ENCODE peak calls at places on chromosomes 16 and 17, in four cellular contexts. K, I, S and Y are unnamed samples.
A peak's percentile ranks its signal among the peaks of the same experiment; 100 is the strongest.

GRCh38 chr17:75795820-75796607 is 11.4 kb downstream of the UNK start:
- DNase-seq in I (no peak), K (no peak), S (no peak), Y (no peak)

GRCh38 chr17:40535924-40536717 is 29.2 kb downstream of the CCR7 start:
- DNase-seq in I (no peak), K (peak; percentile 70), S (no peak), Y (no peak)

GRCh38 chr16:89314357-89314756 is 96.9 kb downstream of the ZNF778 start:
- DNase-seq in K (no peak), S (no peak), I (no peak), Y (peak; percentile 30)

GRCh38 chr17:78001182-78001581 is 42.7 kb downstream of the TNRC6C start:
- DNase-seq in S (no peak), K (no peak), I (no peak), Y (no peak)

GRCh38 chr17:19387921-19388521 is 1.0 kb upstream of the MFAP4 start:
- DNase-seq in K (no peak), S (no peak), I (peak; percentile 65), Y (peak; percentile 87)

GRCh38 chr16:56558024-56558747 is 6.7 kb upstream of the MT4 start:
- DNase-seq in K (no peak), S (no peak), I (peak; percentile 91), Y (no peak)

GRCh38 chr16:46688101-46688656 is 799 bp downstream of the VPS35 start:
- DNase-seq in I (no peak), S (no peak), K (no peak), Y (peak; percentile 73)

GRCh38 chr17:50072925-50073324 is 17.0 kb downstream of the ITGA3 start:
- DNase-seq in I (no peak), K (no peak), S (no peak), Y (no peak)

GRCh38 chr16:12060751-12061150 is 84.2 kb downstream of the SNX29 start:
- DNase-seq in K (no peak), I (no peak), S (no peak), Y (no peak)

GRCh38 chr17:48238933-48239602 is 131.5 kb downstream of the SNX11 start:
- DNase-seq in S (no peak), K (no peak), I (no peak), Y (no peak)

GRCh38 chr16:66874079-66874775 is 6.1 kb upstream of the PDP2 start:
- DNase-seq in K (no peak), I (no peak), S (no peak), Y (no peak)

GRCh38 chr17:36592316-36592710 is 634 bp downstream of the DHRS11 start:
- DNase-seq in I (peak; percentile 37), S (peak; percentile 38), K (peak; percentile 23), Y (no peak)

GRCh38 chr16:50273888-50274770 is 7.8 kb downstream of the ADCY7 start:
- DNase-seq in S (no peak), K (no peak), I (no peak), Y (peak; percentile 32)

GRCh38 chr16:22313141-22313781 is 16.1 kb downstream of the POLR3E start:
- DNase-seq in S (no peak), K (no peak), I (no peak), Y (no peak)

GRCh38 chr16:29910819-29911675 is 10.8 kb downstream of the ASPHD1 start:
- DNase-seq in K (no peak), S (no peak), I (no peak), Y (no peak)

GRCh38 chr16:1614226-1615102 is 2.3 kb downstream of the CRAMP1 start:
- DNase-seq in K (peak; percentile 28), S (peak; percentile 18), I (peak; percentile 32), Y (peak; percentile 15)

GRCh38 chr17:61508912-61509311 is 56.7 kb downstream of the TBX4 start:
- DNase-seq in K (no peak), I (no peak), S (no peak), Y (no peak)

GRCh38 chr17:33292981-33293867 is at the start of gene ASIC2:
- DNase-seq in S (peak; percentile 65), I (peak; percentile 15), K (no peak), Y (peak; percentile 59)

GRCh38 chr16:8655184-8655717 is 19.2 kb upstream of the ABAT start:
- DNase-seq in K (no peak), I (no peak), S (no peak), Y (peak; percentile 48)

GRCh38 chr17:74011963-74012362 is 191.5 kb upstream of the RPL38 start:
- DNase-seq in I (no peak), K (no peak), S (no peak), Y (no peak)

GRCh38 chr16:47887496-47887895 is 268.3 kb downstream of the ABCC12 start:
- DNase-seq in I (no peak), K (no peak), S (no peak), Y (no peak)

GRCh38 chr17:40485851-40486512 is 15.4 kb downstream of the TNS4 start:
- DNase-seq in S (no peak), K (no peak), I (no peak), Y (no peak)

GRCh38 chr16:3193221-3194212 is 5.5 kb downstream of the OR1F1 start:
- DNase-seq in K (no peak), I (no peak), S (no peak), Y (no peak)

GRCh38 chr16:68289621-68290329 is 21.0 kb downstream of the SLC7A6OS start:
- DNase-seq in I (no peak), S (no peak), K (no peak), Y (peak; percentile 18)

GRCh38 chr17:18040287-18040858 is 1.2 kb downstream of the GID4 start:
- DNase-seq in I (no peak), K (no peak), S (no peak), Y (peak; percentile 9)

GRCh38 chr17:42027961-42028790 is 8.3 kb downstream of the NKIRAS2 start:
- DNase-seq in S (no peak), K (no peak), I (no peak), Y (peak; percentile 33)

GRCh38 chr17:44829558-44830358 is at the start of gene GJC1:
- DNase-seq in S (peak; percentile 56), K (peak; percentile 62), I (peak; percentile 10), Y (no peak)

GRCh38 chr17:44221072-44221861 is 1.8 kb upstream of the UBTF start:
- DNase-seq in I (peak; percentile 83), K (peak; percentile 84), S (peak; percentile 76), Y (peak; percentile 80)

GRCh38 chr16:29962344-29962994 is 590 bp downstream of the TMEM219 start:
- DNase-seq in S (no peak), K (no peak), I (peak; percentile 31), Y (peak; percentile 75)

GRCh38 chr17:46818319-46818928 is at the start of gene WNT3:
- DNase-seq in I (no peak), K (no peak), S (no peak), Y (no peak)

GRCh38 chr16:29994613-29995329 is 646 bp downstream of the HIRIP3 start:
- DNase-seq in S (no peak), I (peak; percentile 46), K (peak; percentile 61), Y (peak; percentile 82)

GRCh38 chr17:75273968-75274708 is 3.1 kb upstream of the MIF4GD start:
- DNase-seq in K (no peak), I (peak; percentile 50), S (no peak), Y (no peak)

GRCh38 chr17:41118721-41119120 is 548 bp upstream of the KRTAP4-11 start:
- DNase-seq in I (no peak), S (no peak), K (no peak), Y (no peak)

GRCh38 chr17:17693253-17693954 is 12.1 kb downstream of the RAI1 start:
- DNase-seq in K (peak; percentile 63), S (no peak), I (no peak), Y (peak; percentile 40)

GRCh38 chr17:38421224-38421841 is 6.9 kb upstream of the ARHGAP23 start:
- DNase-seq in I (no peak), S (no peak), K (no peak), Y (no peak)

GRCh38 chr16:8023326-8023725 is 567.0 kb downstream of the TMEM114 start:
- DNase-seq in K (no peak), I (no peak), S (no peak), Y (no peak)

GRCh38 chr17:64780096-64781012 is 118.2 kb upstream of the SMURF2 start:
- DNase-seq in I (peak; percentile 70), K (peak; percentile 57), S (no peak), Y (peak; percentile 86)
- H3K4me3 ChIP-seq in I (peak overlapping the region; percentile 60), K (peak overlapping the region; percentile 64), S (peak overlapping the region; percentile 76), Y (peak overlapping the region; percentile 50)

GRCh38 chr17:58412064-58412703 is 5.2 kb downstream of the RNF43 start:
- DNase-seq in S (no peak), K (no peak), I (no peak), Y (no peak)
- H3K4me1 ChIP-seq in S (peaks cover 6% of the 10 kb centered on the region), K (no peaks in the 10 kb centered on the region), I (peaks cover 4% of the 10 kb centered on the region), Y (no peaks in the 10 kb centered on the region)

DNA sequence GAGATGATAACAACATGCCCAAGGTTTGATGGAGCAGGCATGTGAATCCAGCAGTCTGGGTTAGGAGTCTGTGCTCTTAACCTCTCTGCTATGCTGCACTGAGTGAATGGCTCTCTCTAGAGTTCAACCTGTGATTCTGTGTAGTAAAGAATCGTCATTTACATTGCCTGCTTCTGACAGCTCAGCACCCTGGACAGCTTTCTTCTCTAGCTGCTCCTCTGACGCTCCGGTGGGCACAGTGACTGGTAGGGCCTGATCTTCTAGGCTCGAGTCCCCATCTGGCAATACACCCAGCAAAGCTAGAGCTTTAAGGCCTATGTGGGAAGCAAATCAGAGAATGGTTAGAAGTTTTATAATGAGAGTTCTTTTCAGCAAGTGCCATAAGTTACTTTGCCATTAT is 85.3 kb upstream of the ATP2A3 start:
- DNase-seq in S (no peak), K (no peak), I (no peak), Y (no peak)
- H3K36me3 ChIP-seq in S (peaks cover 28% of the 10 kb centered on the region), K (peaks cover 18% of the 10 kb centered on the region), I (no peaks in the 10 kb centered on the region), Y (peaks cover 50% of the 10 kb centered on the region)

GRCh38 chr16:79269211-79269863 is 331.2 kb downstream of the MAF start:
- DNase-seq in K (no peak), I (no peak), S (no peak), Y (no peak)

GRCh38 chr16:79274197-79274596 is 326.3 kb downstream of the MAF start:
- DNase-seq in K (no peak), I (no peak), S (no peak), Y (no peak)

GRCh38 chr16:79270011-79270410 is 330.5 kb downstream of the MAF start:
- DNase-seq in K (no peak), I (no peak), S (no peak), Y (no peak)

GRCh38 chr16:79272141-79272577 is 328.4 kb downstream of the MAF start:
- DNase-seq in S (no peak), I (no peak), K (no peak), Y (peak; percentile 35)

GRCh38 chr16:79271583-79271982 is 329.0 kb downstream of the MAF start:
- DNase-seq in I (no peak), S (no peak), K (no peak), Y (no peak)
- H3K4me3 ChIP-seq in I (no peak overlapping the region), S (no peak overlapping the region), K (no peak overlapping the region), Y (no peak overlapping the region)

GRCh38 chr16:85017151-85017550 is 5.8 kb upstream of the ZDHHC7 start:
- DNase-seq in K (no peak), I (no peak), S (no peak), Y (no peak)
- H3K4me1 ChIP-seq in K (peaks cover 9% of the 10 kb centered on the region), I (no peaks in the 10 kb centered on the region), S (no peaks in the 10 kb centered on the region), Y (no peaks in the 10 kb centered on the region)

GRCh38 chr16:69496376-69496775 is 69.4 kb upstream of the NFAT5 start:
- DNase-seq in K (no peak), I (no peak), S (no peak), Y (no peak)
- H3K36me3 ChIP-seq in K (no peaks in the 10 kb centered on the region), I (no peaks in the 10 kb centered on the region), S (no peaks in the 10 kb centered on the region), Y (no peaks in the 10 kb centered on the region)

GRCh38 chr17:83081561-83082201 is 2.3 kb downstream of the METRNL start:
- DNase-seq in K (no peak), S (no peak), I (no peak), Y (peak; percentile 97)
- H3K4me3 ChIP-seq in K (peak overlapping the region; percentile 70), S (peak overlapping the region; percentile 87), I (peak overlapping the region; percentile 93), Y (peak overlapping the region; percentile 96)